ENCODE peak calls at places on chromosomes 16 and 17, in seven cellular contexts. One of them, this sample, is unnamed.

GRCh38 chr16:66269631-66270332 is 96.7 kb upstream of the CDH5 start:
- DNase-seq in pancreas: no peak
- DNase-seq in AG04449: no peak
- DNase-seq in iris pigment epithelial cell: no peak
- DNase-seq in AG09319: no peak
- DNase-seq in C1 segment of cervical spinal cord: no peak
- DNase-seq in progenitor cell of endocrine pancreas: no peak
- DNase-seq in this sample: peak

GRCh38 chr16:10831899-10832886 is 13.6 kb upstream of the TVP23A start:
- DNase-seq in AG09319: no peak
- DNase-seq in progenitor cell of endocrine pancreas: no peak
- DNase-seq in pancreas: no peak
- DNase-seq in iris pigment epithelial cell: no peak
- DNase-seq in C1 segment of cervical spinal cord: no peak
- DNase-seq in AG04449: no peak
- DNase-seq in this sample: no peak

GRCh38 chr16:47395733-47396503 is 64.9 kb downstream of the ITFG1 start:
- DNase-seq in C1 segment of cervical spinal cord: no peak
- DNase-seq in AG09319: no peak
- DNase-seq in AG04449: no peak
- DNase-seq in progenitor cell of endocrine pancreas: no peak
- DNase-seq in pancreas: no peak
- DNase-seq in iris pigment epithelial cell: no peak
- DNase-seq in this sample: no peak

GRCh38 chr17:21174719-21175118 is 39.2 kb downstream of the TMEM11 start:
- DNase-seq in iris pigment epithelial cell: peak
- DNase-seq in pancreas: no peak
- DNase-seq in AG04449: peak
- DNase-seq in progenitor cell of endocrine pancreas: no peak
- DNase-seq in C1 segment of cervical spinal cord: no peak
- DNase-seq in AG09319: no peak
- DNase-seq in this sample: no peak

GRCh38 chr17:62597920-62598319 is 29.6 kb upstream of the MRC2 start:
- DNase-seq in AG09319: peak
- DNase-seq in iris pigment epithelial cell: peak
- DNase-seq in pancreas: no peak
- DNase-seq in AG04449: no peak
- DNase-seq in C1 segment of cervical spinal cord: no peak
- DNase-seq in progenitor cell of endocrine pancreas: no peak
- DNase-seq in this sample: no peak

GRCh38 chr17:32813021-32813420 is 63.9 kb downstream of the MYO1D start:
- DNase-seq in iris pigment epithelial cell: peak
- DNase-seq in progenitor cell of endocrine pancreas: no peak
- DNase-seq in AG04449: no peak
- DNase-seq in pancreas: no peak
- DNase-seq in C1 segment of cervical spinal cord: no peak
- DNase-seq in AG09319: peak
- DNase-seq in this sample: no peak

GRCh38 chr17:31674305-31674704 is 184.7 kb downstream of the COPRS start:
- DNase-seq in C1 segment of cervical spinal cord: no peak
- DNase-seq in progenitor cell of endocrine pancreas: no peak
- DNase-seq in pancreas: no peak
- DNase-seq in AG04449: no peak
- DNase-seq in AG09319: no peak
- DNase-seq in iris pigment epithelial cell: peak
- DNase-seq in this sample: no peak

GRCh38 chr16:4700380-4700996 is 7.1 kb downstream of the NUDT16L1 start:
- DNase-seq in AG09319: no peak
- DNase-seq in C1 segment of cervical spinal cord: no peak
- DNase-seq in AG04449: no peak
- DNase-seq in progenitor cell of endocrine pancreas: no peak
- DNase-seq in iris pigment epithelial cell: no peak
- DNase-seq in pancreas: peak
- DNase-seq in this sample: no peak

GRCh38 chr16:77431131-77431670 is 3.6 kb downstream of the ADAMTS18 start:
- DNase-seq in iris pigment epithelial cell: no peak
- DNase-seq in pancreas: no peak
- DNase-seq in AG09319: no peak
- DNase-seq in C1 segment of cervical spinal cord: no peak
- DNase-seq in AG04449: no peak
- DNase-seq in progenitor cell of endocrine pancreas: no peak
- DNase-seq in this sample: no peak

GRCh38 chr17:43667506-43668438 is 6.0 kb upstream of the MEOX1 start:
- DNase-seq in iris pigment epithelial cell: peak
- DNase-seq in progenitor cell of endocrine pancreas: no peak
- DNase-seq in C1 segment of cervical spinal cord: no peak
- DNase-seq in pancreas: no peak
- DNase-seq in AG09319: no peak
- DNase-seq in AG04449: no peak
- DNase-seq in this sample: no peak

GRCh38 chr16:50763211-50763610 is 21.3 kb downstream of the CYLD start:
- DNase-seq in AG04449: no peak
- DNase-seq in iris pigment epithelial cell: peak
- DNase-seq in AG09319: no peak
- DNase-seq in pancreas: no peak
- DNase-seq in progenitor cell of endocrine pancreas: no peak
- DNase-seq in C1 segment of cervical spinal cord: no peak
- DNase-seq in this sample: no peak

GRCh38 chr17:29393451-29393850 is 3.3 kb downstream of the TAOK1 start:
- DNase-seq in AG04449: no peak
- DNase-seq in C1 segment of cervical spinal cord: no peak
- DNase-seq in iris pigment epithelial cell: peak
- DNase-seq in AG09319: no peak
- DNase-seq in pancreas: no peak
- DNase-seq in progenitor cell of endocrine pancreas: no peak
- DNase-seq in this sample: no peak

GRCh38 chr16:89261691-89262563 is 44.4 kb downstream of the ZNF778 start:
- DNase-seq in pancreas: no peak
- DNase-seq in AG09319: no peak
- DNase-seq in progenitor cell of endocrine pancreas: no peak
- DNase-seq in AG04449: no peak
- DNase-seq in C1 segment of cervical spinal cord: peak
- DNase-seq in iris pigment epithelial cell: no peak
- DNase-seq in this sample: no peak

GRCh38 chr16:75003931-75004330 is 5.1 kb downstream of the ZNRF1 start:
- DNase-seq in AG04449: no peak
- DNase-seq in progenitor cell of endocrine pancreas: no peak
- DNase-seq in C1 segment of cervical spinal cord: no peak
- DNase-seq in AG09319: no peak
- DNase-seq in pancreas: no peak
- DNase-seq in iris pigment epithelial cell: no peak
- DNase-seq in this sample: no peak

GRCh38 chr16:75264999-75265910 is 13.8 kb upstream of the BCAR1 start:
- DNase-seq in AG09319: no peak
- DNase-seq in AG04449: no peak
- DNase-seq in progenitor cell of endocrine pancreas: no peak
- DNase-seq in pancreas: peak
- DNase-seq in iris pigment epithelial cell: no peak
- DNase-seq in C1 segment of cervical spinal cord: no peak
- DNase-seq in this sample: peak

GRCh38 chr17:63445571-63446217 is 412 bp downstream of the CYB561 start:
- DNase-seq in progenitor cell of endocrine pancreas: no peak
- DNase-seq in AG09319: no peak
- DNase-seq in C1 segment of cervical spinal cord: no peak
- DNase-seq in iris pigment epithelial cell: peak
- DNase-seq in AG04449: no peak
- DNase-seq in pancreas: peak
- DNase-seq in this sample: no peak

GRCh38 chr17:45123930-45124796 is 8.2 kb downstream of the PLCD3 start:
- DNase-seq in C1 segment of cervical spinal cord: no peak
- DNase-seq in progenitor cell of endocrine pancreas: no peak
- DNase-seq in iris pigment epithelial cell: peak
- DNase-seq in AG04449: no peak
- DNase-seq in AG09319: no peak
- DNase-seq in pancreas: no peak
- DNase-seq in this sample: no peak

GRCh38 chr16:58481931-58482330 is 18.0 kb upstream of the NDRG4 start:
- DNase-seq in progenitor cell of endocrine pancreas: no peak
- DNase-seq in AG09319: no peak
- DNase-seq in AG04449: no peak
- DNase-seq in pancreas: no peak
- DNase-seq in iris pigment epithelial cell: no peak
- DNase-seq in C1 segment of cervical spinal cord: no peak
- DNase-seq in this sample: no peak

This sample was measured in coronary artery.